ENCODE peak calls at places on chromosomes 2 and 18, in nine cellular contexts. W is body of pancreas, O is prostate gland, R is H7, N is endodermal cell, L is right lobe of liver, F is mesenchymal stem cell, H is psoas muscle, I is aorta. T is an unnamed sample.
A peak's percentile ranks its signal among the peaks of the same experiment; 100 is the strongest.

GRCh38 chr2:239601880-239602279 is 201.1 kb upstream of the HDAC4 start:
- DNase-seq in F (no peak), W (no peak), H (peak; percentile 46), O (no peak), I (peak; percentile 51), L (peak; percentile 30), N (peak; percentile 33), R (peak; percentile 50), T (no peak)

GRCh38 chr2:105072039-105072438 is 34.2 kb downstream of the MRPS9 start:
- DNase-seq in N (no peak), R (no peak), L (no peak), F (no peak), H (no peak), O (no peak), I (no peak), W (no peak), T (no peak)

GRCh38 chr2:55992465-55992864 is 68.9 kb upstream of the EFEMP1 start:
- DNase-seq in I (peak; percentile 75), R (no peak), N (no peak), L (no peak), H (no peak), W (no peak), F (peak; percentile 97), O (peak; percentile 4), T (peak; percentile 5)

GRCh38 chr18:77108001-77108692 is 24.4 kb downstream of the MBP start:
- DNase-seq in I (no peak), O (no peak), H (peak; percentile 54), L (no peak), F (peak; percentile 93), W (no peak), N (no peak), R (no peak), T (peak; percentile 45)

GRCh38 chr2:127085260-127085666 is 21.7 kb downstream of the BIN1 start:
- DNase-seq in W (no peak), O (no peak), N (no peak), H (peak; percentile 60), R (no peak), F (peak; percentile 42), I (no peak), L (no peak), T (peak; percentile 84)

GRCh38 chr2:120254178-120254577 is 1.5 kb downstream of the RALB start:
- DNase-seq in I (no peak), R (peak; percentile 9), L (no peak), O (no peak), W (no peak), N (no peak), H (no peak), F (peak; percentile 41), T (no peak)

GRCh38 chr18:77550625-77551024 is 301.0 kb downstream of the GALR1 start:
- DNase-seq in I (no peak), W (no peak), R (no peak), L (no peak), H (no peak), O (no peak), N (no peak), F (no peak), T (no peak)

GRCh38 chr2:1972428-1972827 is 228.1 kb upstream of the PXDN start:
- DNase-seq in N (no peak), H (no peak), F (no peak), R (no peak), L (no peak), I (no peak), O (peak; percentile 20), W (no peak), T (peak; percentile 78)

GRCh38 chr18:13233746-13234527 is 15.4 kb downstream of the LDLRAD4 start:
- DNase-seq in I (no peak), F (no peak), O (no peak), L (peak; percentile 47), W (no peak), R (no peak), N (peak; percentile 41), H (no peak), T (no peak)

DNA sequence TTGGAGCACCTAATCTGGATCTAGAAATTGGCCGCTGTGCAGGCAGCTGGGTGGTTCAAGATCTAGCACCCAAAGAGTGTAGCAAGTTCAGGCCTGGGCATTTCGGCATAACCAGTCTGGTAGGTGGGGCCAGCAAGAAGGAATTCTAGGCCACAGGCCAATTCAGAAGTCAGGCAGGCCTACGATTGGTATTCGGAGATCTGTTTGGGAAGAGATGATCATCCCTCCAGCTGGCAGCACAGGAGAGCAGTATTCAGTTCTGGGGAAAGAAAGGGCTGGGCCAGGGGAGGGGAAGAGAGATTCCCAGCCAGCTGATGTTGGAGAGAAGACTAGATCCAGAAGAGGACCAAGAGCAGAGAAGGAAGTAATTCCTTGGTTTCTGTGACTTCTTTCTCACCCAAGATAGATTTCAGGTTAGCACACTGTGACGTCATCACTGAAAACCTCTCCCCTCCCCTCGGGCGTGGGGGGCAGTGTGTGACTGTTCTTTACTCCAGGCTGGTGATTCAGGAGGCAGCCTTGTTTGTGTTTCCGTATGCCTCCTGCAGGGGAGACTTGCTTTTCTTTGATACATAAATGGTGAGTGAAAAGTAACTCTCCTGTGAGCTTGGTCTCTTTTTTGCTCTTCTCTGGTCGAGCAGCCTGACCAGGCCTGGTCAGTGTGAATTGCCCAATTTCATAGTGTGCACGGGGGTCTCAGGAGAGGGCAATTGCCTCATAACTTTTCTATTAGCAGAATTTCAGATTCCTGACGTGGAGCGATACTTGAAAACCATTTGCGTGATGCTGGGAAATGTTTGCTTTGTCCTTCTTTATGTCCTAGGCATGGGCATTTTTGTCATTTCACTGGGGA is 61.1 kb downstream of the MEIS1 start:
- DNase-seq in W (peak; percentile 57), R (peak; percentile 28), L (peak; percentile 77), I (peak; percentile 87), H (peak; percentile 54), O (peak; percentile 80), N (peak; percentile 66), F (peak; percentile 83), T (peak; percentile 8)
- H3K4me3 ChIP-seq in W (no peak overlapping the region), R (no peak overlapping the region), L (peak overlapping the region; percentile 10), I (no peak overlapping the region), H (no peak overlapping the region), O (no peak overlapping the region), N (no peak overlapping the region), F (peak overlapping the region; percentile 32), T (no peak overlapping the region)

DNA sequence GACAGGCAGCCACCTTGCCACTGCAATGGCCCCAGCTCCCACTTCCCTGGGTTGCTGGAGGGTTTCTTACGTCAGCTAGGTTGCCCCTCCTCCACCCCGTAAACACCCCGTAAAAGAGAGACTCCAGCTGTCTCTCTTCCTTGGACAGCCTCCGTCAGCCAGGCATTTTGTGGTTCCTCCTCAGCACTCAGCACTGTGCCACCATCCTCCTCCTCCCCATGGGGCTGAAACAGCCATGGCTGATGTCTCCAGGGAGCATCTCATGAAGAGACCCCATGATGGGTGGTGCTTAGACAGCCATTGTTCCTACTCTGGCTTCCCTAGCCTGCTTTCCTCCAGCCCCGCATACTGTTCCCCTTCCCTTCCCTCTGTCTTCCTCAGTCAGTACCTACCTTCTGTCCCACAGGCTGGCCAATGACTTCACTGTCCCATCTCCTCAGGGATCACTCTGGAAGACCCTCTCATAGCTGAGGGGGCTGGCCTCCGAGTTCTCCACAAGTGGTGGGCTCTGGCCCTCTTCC is 143.3 kb upstream of the SIX3 start:
- DNase-seq in R (no peak), O (no peak), L (no peak), F (no peak), I (no peak), N (no peak), W (no peak), H (no peak), T (no peak)
- H3K27me3 ChIP-seq in R (peaks cover 9% of the 10 kb centered on the region), O (peaks cover 28% of the 10 kb centered on the region), L (peaks cover 5% of the 10 kb centered on the region), F (peaks cover 70% of the 10 kb centered on the region), I (no peaks in the 10 kb centered on the region), N (peaks cover 6% of the 10 kb centered on the region), W (no peaks in the 10 kb centered on the region), H (peaks cover 58% of the 10 kb centered on the region), T (peaks cover 15% of the 10 kb centered on the region)

DNA sequence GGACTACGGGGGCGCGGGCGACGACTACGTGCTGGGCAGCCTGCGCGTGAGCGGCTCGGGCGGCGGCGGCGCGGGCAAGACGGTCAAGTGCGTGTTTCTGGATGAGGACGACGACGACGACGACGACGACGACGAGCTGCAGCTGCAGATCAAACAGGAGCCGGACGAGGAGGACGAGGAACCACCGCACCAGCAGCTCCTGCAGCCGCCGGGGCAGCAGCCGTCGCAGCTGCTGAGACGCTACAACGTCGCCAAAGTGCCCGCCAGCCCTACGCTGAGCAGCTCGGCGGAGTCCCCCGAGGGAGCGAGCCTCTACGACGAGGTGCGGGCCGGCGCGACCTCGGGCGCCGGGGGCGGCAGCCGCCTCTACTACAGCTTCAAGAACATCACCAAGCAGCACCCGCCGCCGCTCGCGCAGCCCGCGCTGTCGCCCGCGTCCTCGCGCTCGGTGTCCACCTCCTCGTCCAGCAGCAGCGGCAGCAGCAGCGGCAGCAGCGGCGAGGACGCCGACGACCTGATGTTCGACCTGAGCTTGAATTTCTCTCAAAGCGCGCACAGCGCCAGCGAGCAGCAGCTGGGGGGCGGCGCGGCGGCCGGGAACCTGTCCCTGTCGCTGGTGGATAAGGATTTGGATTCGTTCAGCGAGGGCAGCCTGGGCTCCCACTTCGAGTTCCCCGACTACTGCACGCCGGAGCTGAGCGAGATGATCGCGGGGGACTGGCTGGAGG is 1.3 kb downstream of the SOX11 start:
- DNase-seq in R (peak; percentile 71), F (peak; percentile 52), I (no peak), O (no peak), W (no peak), H (no peak), N (peak; percentile 81), L (no peak), T (no peak)
- H3K4me3 ChIP-seq in R (peak overlapping the region; percentile 90), F (peak overlapping the region; percentile 37), I (no peak overlapping the region), O (no peak overlapping the region), W (no peak overlapping the region), H (peak overlapping the region; percentile 52), N (peak overlapping the region; percentile 99), L (no peak overlapping the region), T (no peak overlapping the region)

GRCh38 chr2:133525751-133526467 is 42.4 kb downstream of the NCKAP5 start:
- DNase-seq in F (no peak), O (no peak), H (no peak), L (no peak), I (no peak), W (no peak), R (no peak), N (no peak), T (no peak)

GRCh38 chr2:133522204-133522603 is 46.1 kb downstream of the NCKAP5 start:
- DNase-seq in R (no peak), I (no peak), F (no peak), L (no peak), O (no peak), H (no peak), N (no peak), W (no peak), T (no peak)

GRCh38 chr2:133526468-133526769 is 41.8 kb downstream of the NCKAP5 start:
- DNase-seq in H (no peak), I (no peak), O (no peak), R (no peak), L (no peak), W (no peak), N (no peak), F (peak; percentile 12), T (no peak)

GRCh38 chr2:133523406-133523805 is 44.9 kb downstream of the NCKAP5 start:
- DNase-seq in R (no peak), N (no peak), W (no peak), F (no peak), O (no peak), I (no peak), L (no peak), H (no peak), T (no peak)

DNA sequence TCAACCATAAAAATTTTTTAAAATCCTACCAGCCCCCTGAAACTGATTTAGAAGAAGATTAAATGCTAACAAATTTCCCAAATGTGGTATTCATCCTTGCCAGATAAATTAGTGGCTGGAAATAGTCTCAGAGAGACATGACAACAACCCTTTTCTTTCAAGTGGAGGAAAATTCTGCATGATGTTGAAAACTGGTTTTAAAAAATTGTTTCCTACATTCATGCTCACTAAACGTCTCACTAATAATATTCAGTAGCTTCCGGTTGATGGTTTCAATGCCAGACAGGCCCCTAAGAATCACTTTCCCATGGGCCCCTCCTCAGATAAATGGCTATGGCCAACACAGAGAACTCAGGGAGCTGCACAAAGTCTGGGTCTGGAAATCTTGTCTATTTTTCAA is 43.2 kb downstream of the NCKAP5 start:
- DNase-seq in N (no peak), H (no peak), O (no peak), F (no peak), R (no peak), L (no peak), W (no peak), I (no peak), T (no peak)
- H3K27me3 ChIP-seq in N (peaks cover 17% of the 10 kb centered on the region), H (no peaks in the 10 kb centered on the region), O (no peaks in the 10 kb centered on the region), F (no peaks in the 10 kb centered on the region), R (peaks cover 55% of the 10 kb centered on the region), L (no peaks in the 10 kb centered on the region), W (no peaks in the 10 kb centered on the region), I (no peaks in the 10 kb centered on the region), T (no peaks in the 10 kb centered on the region)

T was measured in thyroid gland.